ENCODE peak calls at places on chromosomes 6 and 20, in ten cellular contexts. C, D, U, M, H, L, Z, I, R and P are unnamed samples.

GRCh38 chr6:29552512-29553051 is 7.0 kb downstream of the UBD start:
- DNase-seq in D (no peak), H (no peak), U (no peak), I (peak), M (no peak), R (no peak), Z (peak), L (no peak), C (peak), P (no peak)

GRCh38 chr6:75217203-75217602 is 11.3 kb upstream of the COL12A1 start:
- DNase-seq in H (no peak), D (no peak), C (peak), M (no peak), I (peak), Z (no peak), L (no peak), R (no peak), U (no peak), P (no peak)

GRCh38 chr6:25697537-25698340 is 45.7 kb downstream of the SCGN start:
- DNase-seq in U (no peak), L (no peak), H (no peak), C (no peak), Z (no peak), I (peak), D (no peak), M (no peak), R (no peak), P (no peak)

GRCh38 chr6:158475344-158476302 is 84.3 kb upstream of the TMEM181 start:
- DNase-seq in H (no peak), R (no peak), L (no peak), I (peak), U (no peak), M (no peak), C (peak), Z (peak), D (peak), P (peak)

GRCh38 chr20:62633571-62634329 is 8.6 kb upstream of the SLCO4A1 start:
- DNase-seq in U (no peak), D (no peak), R (no peak), I (peak), H (no peak), L (no peak), Z (no peak), M (no peak), C (no peak), P (no peak)

GRCh38 chr20:25247100-25247665 is 702 bp upstream of the PYGB start:
- DNase-seq in Z (peak), R (peak), M (peak), D (peak), L (peak), U (no peak), C (peak), H (no peak), I (peak), P (peak)

GRCh38 chr6:7933794-7934193 is 23.2 kb upstream of the TXNDC5 start:
- DNase-seq in R (no peak), D (no peak), M (no peak), H (no peak), C (no peak), Z (peak), U (no peak), I (no peak), L (no peak), P (no peak)

GRCh38 chr20:51220293-51220706 is 197.4 kb upstream of the KCNG1 start:
- DNase-seq in C (peak), D (no peak), U (no peak), M (peak), I (peak), R (peak), L (no peak), Z (peak), H (no peak), P (no peak)

GRCh38 chr20:43870484-43870883 is 44.2 kb upstream of the TOX2 start:
- DNase-seq in I (peak), D (no peak), H (peak), R (no peak), M (no peak), U (no peak), L (no peak), Z (no peak), C (no peak), P (no peak)

GRCh38 chr20:8935878-8936277 is 133.0 kb upstream of the PLCB4 start:
- DNase-seq in D (no peak), H (no peak), U (no peak), L (no peak), Z (no peak), I (no peak), M (no peak), C (no peak), R (no peak), P (no peak)

GRCh38 chr6:133888931-133889556 is at the start of gene TCF21:
- DNase-seq in R (no peak), I (peak), D (no peak), U (no peak), L (peak), H (no peak), Z (no peak), M (no peak), C (no peak), P (no peak)

GRCh38 chr6:85403331-85404015 is 46.4 kb upstream of the NT5E start:
- DNase-seq in U (no peak), I (peak), Z (no peak), D (no peak), L (no peak), C (peak), M (no peak), H (no peak), R (no peak), P (no peak)

GRCh38 chr6:6780231-6780630 is 191.7 kb downstream of the LY86 start:
- DNase-seq in R (no peak), M (no peak), I (no peak), Z (no peak), C (no peak), D (no peak), U (no peak), H (no peak), L (no peak), P (no peak)

GRCh38 chr6:27096834-27097511 is 150.5 kb upstream of the PRSS16 start:
- DNase-seq in L (peak), Z (peak), D (no peak), I (peak), C (peak), R (peak), H (peak), M (no peak), U (no peak), P (no peak)

GRCh38 chr6:129679250-129679649 is 30.7 kb downstream of the ARHGAP18 start:
- DNase-seq in R (no peak), Z (no peak), I (no peak), H (peak), L (no peak), U (no peak), C (no peak), M (no peak), D (no peak), P (no peak)

GRCh38 chr6:27145731-27146455 is 101.6 kb upstream of the PRSS16 start:
- DNase-seq in H (no peak), I (peak), L (peak), M (peak), R (no peak), C (peak), U (no peak), Z (peak), D (peak), P (peak)

GRCh38 chr6:96051555-96051954 is 35.8 kb downstream of the FUT9 start:
- DNase-seq in C (no peak), U (no peak), M (no peak), I (no peak), H (no peak), L (no peak), R (no peak), Z (no peak), D (no peak), P (no peak)

GRCh38 chr6:21942910-21943309 is 349.4 kb downstream of the SOX4 start:
- DNase-seq in M (no peak), H (no peak), R (no peak), Z (no peak), C (peak), U (no peak), D (no peak), I (no peak), L (no peak), P (no peak)

GRCh38 chr6:73003302-73003701 is 222.0 kb downstream of the KHDC1L start:
- DNase-seq in D (no peak), U (no peak), L (no peak), M (no peak), H (no peak), C (no peak), R (no peak), Z (no peak), I (no peak), P (no peak)

GRCh38 chr6:149164199-149164745 is 153.2 kb upstream of the TAB2 start:
- DNase-seq in Z (no peak), M (no peak), H (no peak), C (peak), L (no peak), I (no peak), U (no peak), D (no peak), R (no peak), P (no peak)

GRCh38 chr6:15520616-15521203 is 142.1 kb downstream of the DTNBP1 start:
- DNase-seq in M (no peak), U (no peak), H (no peak), D (no peak), C (no peak), Z (no peak), L (no peak), I (no peak), R (no peak), P (no peak)

GRCh38 chr6:52499026-52499425 is 77.8 kb downstream of the TRAM2 start:
- DNase-seq in I (no peak), C (no peak), D (no peak), Z (no peak), H (no peak), U (no peak), M (no peak), L (no peak), R (no peak), P (no peak)

GRCh38 chr6:68046302-68046701 is 588.8 kb upstream of the ADGRB3 start:
- DNase-seq in R (no peak), H (no peak), L (no peak), I (no peak), C (no peak), D (no peak), M (no peak), Z (no peak), U (no peak), P (no peak)